ENCODE peak calls at places on chromosomes 4 and X, in ten cellular contexts. I, D, H, X, T, G, P, A, Z and J are unnamed samples.

GRCh38 chrX:1464282-1465131 is 11.8 kb upstream of the ASMTL start:
- DNase-seq in I (no peak), D (no peak), H (no peak), X (no peak), T (no peak), G (no peak), P (peak), A (no peak), Z (no peak), J (no peak)

GRCh38 chr4:180057198-180057821 is 2185.9 kb upstream of the TENM3 start:
- DNase-seq in I (peak), D (no peak), H (peak), X (no peak), T (no peak), G (no peak), P (no peak), A (no peak), Z (no peak), J (no peak)

GRCh38 chrX:44088755-44089154 is 115.6 kb upstream of the NDP start:
- DNase-seq in I (no peak), D (no peak), H (no peak), X (no peak), T (no peak), G (no peak), P (no peak), A (no peak), Z (no peak), J (no peak)

GRCh38 chr4:35250771-35251170 is 993.5 kb downstream of the ARAP2 start:
- DNase-seq in I (no peak), D (no peak), H (peak), X (no peak), T (no peak), G (no peak), P (no peak), A (no peak), Z (no peak), J (no peak)

GRCh38 chr4:118742050-118742449 is 56.9 kb downstream of the METTL14 start:
- DNase-seq in I (no peak), D (no peak), H (no peak), X (no peak), T (no peak), G (no peak), P (no peak), A (no peak), Z (no peak), J (no peak)

GRCh38 chrX:129116651-129117050 is 406.6 kb downstream of the SMARCA1 start:
- DNase-seq in I (peak), D (no peak), H (no peak), X (no peak), T (no peak), G (no peak), P (no peak), A (no peak), Z (no peak), J (no peak)

GRCh38 chr4:15366660-15367059 is 61.2 kb upstream of the C1QTNF7 start:
- DNase-seq in I (no peak), D (no peak), H (no peak), X (no peak), T (no peak), G (no peak), P (no peak), A (no peak), Z (no peak), J (no peak)

GRCh38 chrX:54116391-54116790 is 66.7 kb downstream of the FAM120C start:
- DNase-seq in I (peak), D (no peak), H (no peak), X (no peak), T (no peak), G (no peak), P (no peak), A (no peak), Z (no peak), J (no peak)

GRCh38 chr4:126850286-126850685 is 782.5 kb upstream of the INTU start:
- DNase-seq in I (no peak), D (no peak), H (peak), X (no peak), T (no peak), G (no peak), P (no peak), A (no peak), Z (no peak), J (no peak)

DNA sequence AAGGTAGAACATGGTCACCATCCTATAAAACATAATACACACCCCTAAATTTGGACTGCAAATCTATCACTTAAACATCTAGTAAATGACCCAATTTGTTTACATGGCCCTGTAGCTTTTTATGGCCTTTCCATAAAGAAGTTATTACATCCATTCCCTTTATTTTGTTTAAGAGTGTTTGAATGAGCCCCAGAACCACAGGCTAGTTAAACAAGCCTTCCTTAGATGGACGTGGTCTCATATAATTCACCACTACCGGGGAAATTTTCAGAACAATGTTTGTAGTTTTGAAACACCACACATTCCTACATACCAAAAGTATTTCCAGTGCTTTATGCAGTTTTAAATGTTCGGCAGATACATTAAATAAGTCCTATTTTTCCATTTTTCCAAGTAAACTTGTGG is 12.3 kb downstream of the PDGFC start:
- DNase-seq in I (no peak), D (no peak), H (peak), X (no peak), T (no peak), G (no peak), P (no peak), A (no peak), Z (no peak), J (no peak)
- H3K4me3 ChIP-seq in I (no peak), D (no peak), H (no peak), X (peak), T (no peak), G (no peak), P (no peak), A (no peak), Z (no peak), J (no peak)

GRCh38 chr4:2940267-2941137 is 22.7 kb downstream of the NOP14 start:
- DNase-seq in I (no peak), D (peak), H (no peak), X (peak), T (no peak), G (no peak), P (no peak), A (peak), Z (no peak), J (no peak)

GRCh38 chr4:2942532-2943363 is 20.5 kb downstream of the NOP14 start:
- DNase-seq in I (no peak), D (peak), H (no peak), X (no peak), T (no peak), G (no peak), P (no peak), A (peak), Z (no peak), J (no peak)

GRCh38 chr4:2942037-2942531 is 21.1 kb downstream of the NOP14 start:
- DNase-seq in I (no peak), D (no peak), H (no peak), X (no peak), T (no peak), G (no peak), P (peak), A (no peak), Z (no peak), J (no peak)

GRCh38 chr4:2939383-2940243 is 23.6 kb downstream of the NOP14 start:
- DNase-seq in I (no peak), D (peak), H (no peak), X (peak), T (peak), G (no peak), P (peak), A (peak), Z (no peak), J (peak)

GRCh38 chr4:2941138-2942036 is 21.8 kb downstream of the NOP14 start:
- DNase-seq in I (no peak), D (no peak), H (no peak), X (no peak), T (no peak), G (no peak), P (peak), A (no peak), Z (no peak), J (no peak)
- TF ChIP-seq CTCF in I (no peak), D (no peak), H (no peak), X (no peak), T (no peak), G (no peak), P (no peak), A (no peak), Z (no peak), J (no peak)

DNA sequence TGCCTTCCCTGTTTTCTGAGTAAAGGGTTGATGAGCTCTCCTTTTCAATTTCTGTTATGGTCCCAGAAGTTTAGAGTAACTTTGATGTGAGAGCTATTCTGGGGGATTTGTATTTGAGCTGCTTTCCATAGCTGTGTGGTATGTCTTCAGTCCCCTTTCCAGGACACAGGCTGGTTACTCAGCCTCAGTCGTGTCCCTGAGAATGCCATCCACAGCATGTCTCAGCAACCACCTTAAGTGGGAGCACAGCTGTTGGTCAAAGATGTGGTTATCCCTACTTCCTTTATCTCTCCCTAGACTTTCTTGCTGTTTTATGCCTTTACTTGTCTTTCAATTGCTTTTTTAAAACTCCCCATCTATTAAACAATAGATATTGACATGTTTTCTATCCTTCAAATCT is 37.8 kb downstream of the RNF175 start:
- DNase-seq in I (no peak), D (no peak), H (no peak), X (no peak), T (no peak), G (no peak), P (no peak), A (no peak), Z (no peak), J (no peak)
- H3K4me3 ChIP-seq in I (no peak), D (no peak), H (no peak), X (no peak), T (no peak), G (no peak), P (no peak), A (no peak), Z (no peak), J (no peak)

DNA sequence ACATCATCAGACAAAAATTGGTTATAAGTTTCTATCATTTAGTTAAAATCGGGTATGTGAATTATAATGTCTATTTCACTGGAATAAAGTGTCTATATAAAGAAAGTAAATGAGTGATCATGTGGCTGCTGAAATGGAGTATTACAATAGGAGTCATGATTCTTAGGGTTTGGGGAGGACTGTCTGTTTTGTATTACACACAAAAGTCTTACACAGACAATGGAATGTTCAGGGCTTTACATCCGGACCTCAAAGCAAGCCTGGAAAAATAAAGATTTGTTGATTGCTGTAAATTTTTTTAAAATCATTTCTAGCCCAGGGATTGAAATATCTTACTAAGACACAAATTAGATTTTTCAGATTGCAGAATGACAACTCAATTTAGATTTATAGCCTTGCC is 1323.6 kb downstream of the C4orf33 start:
- DNase-seq in I (no peak), D (no peak), H (peak), X (no peak), T (no peak), G (no peak), P (no peak), A (no peak), Z (no peak), J (no peak)
- TF ChIP-seq CTCF in I (no peak), D (no peak), H (no peak), X (no peak), T (no peak), G (no peak), P (no peak), A (no peak), Z (no peak), J (no peak)

DNA sequence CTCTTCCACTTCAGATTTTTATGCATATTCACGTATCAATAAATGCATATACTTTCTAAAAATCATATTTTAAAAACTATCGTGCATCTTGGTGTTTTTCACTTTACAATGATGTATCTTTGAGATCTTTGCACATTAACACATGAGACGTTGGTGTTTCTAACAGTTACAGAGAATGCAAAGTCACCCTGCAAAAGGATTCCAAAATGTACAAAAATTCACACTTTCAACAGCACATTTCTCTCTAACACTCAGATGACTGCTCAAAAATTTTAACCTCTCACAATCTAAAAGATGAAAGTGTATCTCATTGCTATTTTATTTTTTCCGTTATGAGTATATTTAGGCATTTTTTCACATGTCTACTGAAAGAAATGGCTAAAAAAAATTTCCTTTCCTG is 38.9 kb downstream of the ELOVL6 start:
- DNase-seq in I (no peak), D (no peak), H (no peak), X (no peak), T (no peak), G (no peak), P (no peak), A (no peak), Z (no peak), J (no peak)
- H3K4me3 ChIP-seq in I (no peak), D (no peak), H (no peak), X (no peak), T (no peak), G (no peak), P (no peak), A (no peak), Z (no peak), J (no peak)